ENCODE peak calls at places on chromosomes 11 and 22, in eight cellular contexts. One of them, this sample, is unnamed. For H3K27me3 and H3K4me1, the result is how much of the 10 kb centered on the place peaks cover.

GRCh38 chr22:31650391-31650790 is 11.6 kb downstream of the PISD start:
- DNase-seq in cardiac muscle cell: peak
- DNase-seq in colonic mucosa: no peak
- DNase-seq in naive thymus-derived CD4-positive, alpha-beta T cell: no peak
- DNase-seq in breast epithelium: no peak
- DNase-seq in CD8-positive, alpha-beta T cell: no peak
- DNase-seq in endothelial cell of umbilical vein: no peak
- DNase-seq in tibial artery: no peak
- DNase-seq in this sample: no peak

GRCh38 chr11:104490182-104490581 is 326.2 kb upstream of the PDGFD start:
- DNase-seq in cardiac muscle cell: no peak
- DNase-seq in colonic mucosa: no peak
- DNase-seq in naive thymus-derived CD4-positive, alpha-beta T cell: no peak
- DNase-seq in breast epithelium: no peak
- DNase-seq in CD8-positive, alpha-beta T cell: no peak
- DNase-seq in endothelial cell of umbilical vein: no peak
- DNase-seq in tibial artery: no peak
- DNase-seq in this sample: no peak

GRCh38 chr22:19117111-19117512 is 5.1 kb downstream of the DGCR2 start:
- DNase-seq in cardiac muscle cell: no peak
- DNase-seq in colonic mucosa: peak
- DNase-seq in naive thymus-derived CD4-positive, alpha-beta T cell: no peak
- DNase-seq in breast epithelium: no peak
- DNase-seq in CD8-positive, alpha-beta T cell: no peak
- DNase-seq in endothelial cell of umbilical vein: no peak
- DNase-seq in tibial artery: no peak
- DNase-seq in this sample: no peak

GRCh38 chr11:22869325-22869724 is 9.1 kb upstream of the CCDC179 start:
- DNase-seq in cardiac muscle cell: no peak
- DNase-seq in colonic mucosa: no peak
- DNase-seq in naive thymus-derived CD4-positive, alpha-beta T cell: no peak
- DNase-seq in breast epithelium: no peak
- DNase-seq in CD8-positive, alpha-beta T cell: no peak
- DNase-seq in endothelial cell of umbilical vein: no peak
- DNase-seq in tibial artery: no peak
- DNase-seq in this sample: no peak

GRCh38 chr22:40423246-40423753 is 52.9 kb downstream of the SGSM3 start:
- DNase-seq in cardiac muscle cell: no peak
- DNase-seq in colonic mucosa: no peak
- DNase-seq in naive thymus-derived CD4-positive, alpha-beta T cell: no peak
- DNase-seq in breast epithelium: peak
- DNase-seq in CD8-positive, alpha-beta T cell: no peak
- DNase-seq in endothelial cell of umbilical vein: no peak
- DNase-seq in tibial artery: no peak
- DNase-seq in this sample: no peak

GRCh38 chr11:125083312-125084056 is 20.4 kb downstream of the SLC37A2 start:
- DNase-seq in cardiac muscle cell: no peak
- DNase-seq in colonic mucosa: no peak
- DNase-seq in naive thymus-derived CD4-positive, alpha-beta T cell: no peak
- DNase-seq in breast epithelium: no peak
- DNase-seq in CD8-positive, alpha-beta T cell: no peak
- DNase-seq in endothelial cell of umbilical vein: no peak
- DNase-seq in tibial artery: no peak
- DNase-seq in this sample: peak

GRCh38 chr11:2301631-2302272 is at the start of the genes C11orf21 and TSPAN32:
- DNase-seq in cardiac muscle cell: peak
- DNase-seq in colonic mucosa: peak
- DNase-seq in naive thymus-derived CD4-positive, alpha-beta T cell: peak
- DNase-seq in breast epithelium: peak
- DNase-seq in CD8-positive, alpha-beta T cell: peak
- DNase-seq in endothelial cell of umbilical vein: no peak
- DNase-seq in tibial artery: no peak
- DNase-seq in this sample: peak

GRCh38 chr22:26592368-26593015 is 2.6 kb upstream of the TPST2 start:
- DNase-seq in cardiac muscle cell: no peak
- DNase-seq in colonic mucosa: peak
- DNase-seq in naive thymus-derived CD4-positive, alpha-beta T cell: no peak
- DNase-seq in breast epithelium: no peak
- DNase-seq in CD8-positive, alpha-beta T cell: peak
- DNase-seq in endothelial cell of umbilical vein: no peak
- DNase-seq in tibial artery: no peak
- DNase-seq in this sample: no peak

GRCh38 chr11:10728779-10729472 is 22.1 kb upstream of the CTR9 start:
- DNase-seq in cardiac muscle cell: peak
- DNase-seq in colonic mucosa: no peak
- DNase-seq in naive thymus-derived CD4-positive, alpha-beta T cell: no peak
- DNase-seq in breast epithelium: no peak
- DNase-seq in CD8-positive, alpha-beta T cell: no peak
- DNase-seq in endothelial cell of umbilical vein: no peak
- DNase-seq in tibial artery: no peak
- DNase-seq in this sample: no peak

GRCh38 chr11:75219869-75220268 is 20.7 kb upstream of the TPBGL start:
- DNase-seq in cardiac muscle cell: no peak
- DNase-seq in colonic mucosa: no peak
- DNase-seq in naive thymus-derived CD4-positive, alpha-beta T cell: no peak
- DNase-seq in breast epithelium: no peak
- DNase-seq in CD8-positive, alpha-beta T cell: no peak
- DNase-seq in endothelial cell of umbilical vein: no peak
- DNase-seq in tibial artery: no peak
- DNase-seq in this sample: no peak

GRCh38 chr22:50568626-50569025 is 5.9 kb upstream of the SYCE3 start:
- DNase-seq in cardiac muscle cell: no peak
- DNase-seq in colonic mucosa: no peak
- DNase-seq in naive thymus-derived CD4-positive, alpha-beta T cell: no peak
- DNase-seq in breast epithelium: no peak
- DNase-seq in CD8-positive, alpha-beta T cell: no peak
- DNase-seq in endothelial cell of umbilical vein: no peak
- DNase-seq in tibial artery: no peak
- DNase-seq in this sample: no peak

GRCh38 chr22:43226368-43226979 is 39.5 kb upstream of the TTLL12 start:
- DNase-seq in cardiac muscle cell: peak
- DNase-seq in colonic mucosa: no peak
- DNase-seq in naive thymus-derived CD4-positive, alpha-beta T cell: no peak
- DNase-seq in breast epithelium: no peak
- DNase-seq in CD8-positive, alpha-beta T cell: no peak
- DNase-seq in endothelial cell of umbilical vein: no peak
- DNase-seq in tibial artery: no peak
- DNase-seq in this sample: no peak

GRCh38 chr11:1262172-1263006 is 39.5 kb downstream of the MUC5B start:
- DNase-seq in cardiac muscle cell: peak
- DNase-seq in colonic mucosa: peak
- DNase-seq in naive thymus-derived CD4-positive, alpha-beta T cell: peak
- DNase-seq in breast epithelium: peak
- DNase-seq in CD8-positive, alpha-beta T cell: peak
- DNase-seq in endothelial cell of umbilical vein: peak
- DNase-seq in tibial artery: peak
- DNase-seq in this sample: peak

GRCh38 chr22:44964722-44965078 is 45.1 kb downstream of the PHF21B start:
- DNase-seq in cardiac muscle cell: no peak
- DNase-seq in colonic mucosa: no peak
- DNase-seq in naive thymus-derived CD4-positive, alpha-beta T cell: no peak
- DNase-seq in breast epithelium: no peak
- DNase-seq in CD8-positive, alpha-beta T cell: no peak
- DNase-seq in endothelial cell of umbilical vein: no peak
- DNase-seq in tibial artery: no peak
- DNase-seq in this sample: no peak

GRCh38 chr22:44963055-44963454 is 46.8 kb downstream of the PHF21B start:
- DNase-seq in cardiac muscle cell: no peak
- DNase-seq in colonic mucosa: no peak
- DNase-seq in naive thymus-derived CD4-positive, alpha-beta T cell: no peak
- DNase-seq in breast epithelium: no peak
- DNase-seq in CD8-positive, alpha-beta T cell: no peak
- DNase-seq in endothelial cell of umbilical vein: no peak
- DNase-seq in tibial artery: no peak
- DNase-seq in this sample: no peak

GRCh38 chr22:44963832-44964721 is 45.7 kb downstream of the PHF21B start:
- DNase-seq in cardiac muscle cell: no peak
- DNase-seq in colonic mucosa: no peak
- DNase-seq in naive thymus-derived CD4-positive, alpha-beta T cell: no peak
- DNase-seq in breast epithelium: no peak
- DNase-seq in CD8-positive, alpha-beta T cell: no peak
- DNase-seq in endothelial cell of umbilical vein: no peak
- DNase-seq in tibial artery: no peak
- DNase-seq in this sample: no peak

GRCh38 chr22:44968736-44969135 is 41.1 kb downstream of the PHF21B start:
- DNase-seq in cardiac muscle cell: no peak
- DNase-seq in colonic mucosa: no peak
- DNase-seq in naive thymus-derived CD4-positive, alpha-beta T cell: no peak
- DNase-seq in breast epithelium: no peak
- DNase-seq in CD8-positive, alpha-beta T cell: no peak
- DNase-seq in endothelial cell of umbilical vein: no peak
- DNase-seq in tibial artery: no peak
- DNase-seq in this sample: no peak

DNA sequence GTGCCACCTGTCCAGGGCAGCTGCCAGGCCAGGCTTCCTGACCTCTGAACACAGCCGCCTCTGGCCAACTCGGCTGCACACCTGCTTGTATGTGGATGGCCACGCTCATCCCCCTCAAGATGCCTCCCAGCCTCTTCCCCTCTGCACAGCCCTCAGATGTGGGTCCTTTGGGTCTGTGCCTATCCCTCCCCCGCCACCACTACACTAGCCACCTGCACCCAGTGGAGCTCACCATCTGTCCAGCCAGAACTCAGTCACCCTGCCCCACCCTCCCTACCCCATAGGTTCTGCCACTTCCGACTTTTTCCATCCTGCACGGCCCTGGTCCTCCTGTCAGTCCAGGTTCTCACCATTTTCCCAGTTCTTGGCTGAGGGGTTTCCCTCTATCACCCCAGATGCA is 44.6 kb downstream of the PHF21B start:
- DNase-seq in cardiac muscle cell: no peak
- DNase-seq in colonic mucosa: no peak
- DNase-seq in naive thymus-derived CD4-positive, alpha-beta T cell: no peak
- DNase-seq in breast epithelium: no peak
- DNase-seq in CD8-positive, alpha-beta T cell: no peak
- DNase-seq in endothelial cell of umbilical vein: no peak
- DNase-seq in tibial artery: no peak
- DNase-seq in this sample: no peak
- H3K27me3 ChIP-seq in cardiac muscle cell: under half
- H3K27me3 ChIP-seq in colonic mucosa: under half
- H3K27me3 ChIP-seq in naive thymus-derived CD4-positive, alpha-beta T cell: under half
- H3K27me3 ChIP-seq in breast epithelium: under half
- H3K27me3 ChIP-seq in CD8-positive, alpha-beta T cell: under half
- H3K27me3 ChIP-seq in endothelial cell of umbilical vein: under half
- H3K27me3 ChIP-seq in tibial artery: under half
- H3K27me3 ChIP-seq in this sample: under half

GRCh38 chr22:46611189-46611588 is 9.0 kb upstream of the GRAMD4 start:
- DNase-seq in cardiac muscle cell: no peak
- DNase-seq in colonic mucosa: no peak
- DNase-seq in naive thymus-derived CD4-positive, alpha-beta T cell: no peak
- DNase-seq in breast epithelium: no peak
- DNase-seq in CD8-positive, alpha-beta T cell: no peak
- DNase-seq in endothelial cell of umbilical vein: no peak
- DNase-seq in tibial artery: no peak
- DNase-seq in this sample: no peak
- H3K4me1 ChIP-seq in cardiac muscle cell: under half
- H3K4me1 ChIP-seq in colonic mucosa: under half
- H3K4me1 ChIP-seq in naive thymus-derived CD4-positive, alpha-beta T cell: under half
- H3K4me1 ChIP-seq in breast epithelium: under half
- H3K4me1 ChIP-seq in CD8-positive, alpha-beta T cell: under half
- H3K4me1 ChIP-seq in endothelial cell of umbilical vein: under half
- H3K4me1 ChIP-seq in tibial artery: under half
- H3K4me1 ChIP-seq in this sample: under half

GRCh38 chr22:22208657-22209056 is 35.9 kb upstream of the VPREB1 start:
- DNase-seq in cardiac muscle cell: no peak
- DNase-seq in colonic mucosa: no peak
- DNase-seq in naive thymus-derived CD4-positive, alpha-beta T cell: no peak
- DNase-seq in breast epithelium: no peak
- DNase-seq in CD8-positive, alpha-beta T cell: no peak
- DNase-seq in endothelial cell of umbilical vein: no peak
- DNase-seq in tibial artery: no peak
- DNase-seq in this sample: no peak

GRCh38 chr22:22210889-22211833 is 33.4 kb upstream of the VPREB1 start:
- DNase-seq in cardiac muscle cell: no peak
- DNase-seq in colonic mucosa: no peak
- DNase-seq in naive thymus-derived CD4-positive, alpha-beta T cell: no peak
- DNase-seq in breast epithelium: no peak
- DNase-seq in CD8-positive, alpha-beta T cell: no peak
- DNase-seq in endothelial cell of umbilical vein: no peak
- DNase-seq in tibial artery: no peak
- DNase-seq in this sample: no peak

GRCh38 chr22:22213231-22213630 is 31.4 kb upstream of the VPREB1 start:
- DNase-seq in cardiac muscle cell: no peak
- DNase-seq in colonic mucosa: no peak
- DNase-seq in naive thymus-derived CD4-positive, alpha-beta T cell: no peak
- DNase-seq in breast epithelium: no peak
- DNase-seq in CD8-positive, alpha-beta T cell: no peak
- DNase-seq in endothelial cell of umbilical vein: no peak
- DNase-seq in tibial artery: no peak
- DNase-seq in this sample: no peak

GRCh38 chr22:22207845-22208564 is 36.6 kb upstream of the VPREB1 start:
- DNase-seq in cardiac muscle cell: peak
- DNase-seq in colonic mucosa: peak
- DNase-seq in naive thymus-derived CD4-positive, alpha-beta T cell: peak
- DNase-seq in breast epithelium: no peak
- DNase-seq in CD8-positive, alpha-beta T cell: peak
- DNase-seq in endothelial cell of umbilical vein: peak
- DNase-seq in tibial artery: no peak
- DNase-seq in this sample: peak

DNA sequence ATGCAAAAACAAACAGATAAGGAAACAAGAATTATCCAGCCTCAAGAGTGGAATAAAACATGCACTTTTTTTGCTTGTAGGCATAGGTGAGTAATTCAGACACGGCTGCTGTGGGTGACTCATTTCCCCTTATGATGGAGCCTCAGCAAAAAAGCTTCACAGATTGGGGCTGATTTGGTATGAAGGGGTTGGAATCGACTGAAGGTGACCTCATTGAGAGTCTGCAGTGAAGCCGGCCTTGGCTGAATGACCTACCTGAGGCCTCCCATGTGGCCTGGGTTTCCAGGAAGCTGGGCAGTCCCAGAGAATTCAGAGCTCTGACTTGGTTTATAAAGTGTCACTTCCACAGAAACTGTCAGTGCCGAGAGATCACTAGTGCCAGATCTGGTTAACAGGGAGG is 34.2 kb upstream of the VPREB1 start:
- DNase-seq in cardiac muscle cell: peak
- DNase-seq in colonic mucosa: no peak
- DNase-seq in naive thymus-derived CD4-positive, alpha-beta T cell: no peak
- DNase-seq in breast epithelium: no peak
- DNase-seq in CD8-positive, alpha-beta T cell: no peak
- DNase-seq in endothelial cell of umbilical vein: peak
- DNase-seq in tibial artery: no peak
- DNase-seq in this sample: no peak
- H3K27me3 ChIP-seq in cardiac muscle cell: half or more
- H3K27me3 ChIP-seq in colonic mucosa: under half
- H3K27me3 ChIP-seq in naive thymus-derived CD4-positive, alpha-beta T cell: under half
- H3K27me3 ChIP-seq in breast epithelium: under half
- H3K27me3 ChIP-seq in CD8-positive, alpha-beta T cell: under half
- H3K27me3 ChIP-seq in endothelial cell of umbilical vein: under half
- H3K27me3 ChIP-seq in tibial artery: under half
- H3K27me3 ChIP-seq in this sample: under half

GRCh38 chr11:118006153-118006534 is 19.9 kb downstream of the IL10RA start:
- DNase-seq in cardiac muscle cell: peak
- DNase-seq in colonic mucosa: peak
- DNase-seq in naive thymus-derived CD4-positive, alpha-beta T cell: no peak
- DNase-seq in breast epithelium: no peak
- DNase-seq in CD8-positive, alpha-beta T cell: no peak
- DNase-seq in endothelial cell of umbilical vein: no peak
- DNase-seq in tibial artery: no peak
- DNase-seq in this sample: peak
- H3K4me1 ChIP-seq in cardiac muscle cell: under half
- H3K4me1 ChIP-seq in colonic mucosa: under half
- H3K4me1 ChIP-seq in naive thymus-derived CD4-positive, alpha-beta T cell: half or more
- H3K4me1 ChIP-seq in breast epithelium: under half
- H3K4me1 ChIP-seq in CD8-positive, alpha-beta T cell: half or more
- H3K4me1 ChIP-seq in endothelial cell of umbilical vein: under half
- H3K4me1 ChIP-seq in tibial artery: under half
- H3K4me1 ChIP-seq in this sample: under half

GRCh38 chr22:44782286-44782830 is 30.0 kb downstream of the ARHGAP8 start:
- DNase-seq in cardiac muscle cell: peak
- DNase-seq in colonic mucosa: peak
- DNase-seq in naive thymus-derived CD4-positive, alpha-beta T cell: no peak
- DNase-seq in breast epithelium: no peak
- DNase-seq in CD8-positive, alpha-beta T cell: no peak
- DNase-seq in endothelial cell of umbilical vein: no peak
- DNase-seq in tibial artery: no peak
- DNase-seq in this sample: no peak
- H3K27me3 ChIP-seq in cardiac muscle cell: under half
- H3K27me3 ChIP-seq in colonic mucosa: under half
- H3K27me3 ChIP-seq in naive thymus-derived CD4-positive, alpha-beta T cell: under half
- H3K27me3 ChIP-seq in breast epithelium: under half
- H3K27me3 ChIP-seq in CD8-positive, alpha-beta T cell: under half
- H3K27me3 ChIP-seq in endothelial cell of umbilical vein: under half
- H3K27me3 ChIP-seq in tibial artery: under half
- H3K27me3 ChIP-seq in this sample: under half

This sample was measured in right atrium auricular region.